ENCODE peak calls at places on chromosomes 7 and 10, in nine cellular contexts. S is left ventricle myocardium inferior, I is fibroblast of lung, W is ascending aorta, M is cardiac muscle cell, D is endodermal cell, J is heart left ventricle, E is tibial nerve, C is psoas muscle. Z is an unnamed sample.
A peak's percentile ranks its signal among the peaks of the same experiment; 100 is the strongest.

GRCh38 chr10:124504711-124505110 is 43.1 kb downstream of the LHPP start:
- DNase-seq in D (no peak), E (no peak), I (no peak), W (no peak), C (no peak), M (no peak), J (no peak), S (no peak), Z (no peak)

GRCh38 chr10:60732240-60733188 is 45.8 kb upstream of the CDK1 start:
- DNase-seq in J (no peak), C (no peak), D (peak; percentile 75), M (no peak), I (no peak), E (no peak), W (no peak), S (no peak), Z (peak; percentile 61)

GRCh38 chr10:68154211-68154497 is 44.9 kb downstream of the MYPN start:
- DNase-seq in S (peak; percentile 39), C (peak; percentile 56), D (peak; percentile 73), E (no peak), M (peak; percentile 68), W (no peak), J (peak; percentile 73), I (peak; percentile 78), Z (no peak)

GRCh38 chr7:110090113-110090820 is 1000.7 kb upstream of the LRRN3 start:
- DNase-seq in D (no peak), J (no peak), I (peak; percentile 12), C (no peak), M (peak; percentile 11), S (no peak), E (no peak), W (no peak), Z (peak; percentile 8)

GRCh38 chr10:71920540-71921318 is 43.5 kb upstream of the CHST3 start:
- DNase-seq in C (no peak), W (no peak), I (peak; percentile 31), S (no peak), E (no peak), J (no peak), M (peak; percentile 45), D (no peak), Z (peak; percentile 58)

GRCh38 chr7:16465469-16466086 is at the start of gene SOSTDC1:
- DNase-seq in M (no peak), J (no peak), E (no peak), W (no peak), S (no peak), C (no peak), I (peak; percentile 24), D (peak; percentile 54), Z (peak; percentile 29)

GRCh38 chr10:100683004-100683403 is 62.4 kb upstream of the PAX2 start:
- DNase-seq in J (no peak), M (no peak), S (no peak), D (no peak), E (no peak), I (no peak), C (no peak), W (no peak), Z (no peak)

GRCh38 chr10:49283491-49283890 is 15.5 kb upstream of the C10orf71 start:
- DNase-seq in C (no peak), I (no peak), W (no peak), M (no peak), J (no peak), E (no peak), D (peak; percentile 15), S (no peak), Z (no peak)

GRCh38 chr7:91894781-91895480 is 14.4 kb upstream of the MTERF1 start:
- DNase-seq in E (no peak), I (peak; percentile 79), M (peak; percentile 21), W (no peak), C (no peak), D (no peak), J (no peak), S (no peak), Z (no peak)

GRCh38 chr10:24622781-24623301 is 100.8 kb downstream of the ARHGAP21 start:
- DNase-seq in C (no peak), W (no peak), I (peak; percentile 50), S (no peak), M (peak; percentile 68), D (no peak), E (no peak), J (no peak), Z (no peak)

GRCh38 chr10:21753497-21754270 is 219.7 kb downstream of the MLLT10 start:
- DNase-seq in J (no peak), S (no peak), E (no peak), C (no peak), M (no peak), D (no peak), W (no peak), I (no peak), Z (no peak)

GRCh38 chr10:114565066-114565465 is 93.0 kb downstream of the ABLIM1 start:
- DNase-seq in W (no peak), C (no peak), S (no peak), E (no peak), M (no peak), J (no peak), D (no peak), I (peak; percentile 27), Z (no peak)

GRCh38 chr10:484441-484924 is 205.0 kb downstream of the DIP2C start:
- DNase-seq in W (no peak), D (peak; percentile 57), J (no peak), S (no peak), E (no peak), I (peak; percentile 62), M (peak; percentile 27), C (peak; percentile 40), Z (no peak)

GRCh38 chr10:1291178-1292090 is 235.2 kb downstream of the WDR37 start:
- DNase-seq in J (no peak), C (no peak), M (no peak), W (no peak), S (no peak), E (no peak), I (no peak), D (no peak), Z (no peak)

GRCh38 chr7:102916881-102917280 is 4.1 kb downstream of the LRRC17 start:
- DNase-seq in S (no peak), D (no peak), W (no peak), C (no peak), I (peak; percentile 82), E (no peak), J (no peak), M (no peak), Z (no peak)

GRCh38 chr7:102916426-102916825 is 3.6 kb downstream of the LRRC17 start:
- DNase-seq in E (no peak), I (peak; percentile 90), D (no peak), M (peak; percentile 70), S (no peak), J (no peak), C (no peak), W (no peak), Z (no peak)

GRCh38 chr7:102914585-102914984 is 1.8 kb downstream of the LRRC17 start:
- DNase-seq in J (peak; percentile 67), D (peak; percentile 67), E (peak; percentile 43), S (peak; percentile 70), I (peak; percentile 93), M (peak; percentile 95), C (peak; percentile 36), W (peak; percentile 31), Z (no peak)

GRCh38 chr7:102918865-102919264 is 6.1 kb downstream of the LRRC17 start:
- DNase-seq in W (no peak), D (no peak), E (no peak), C (no peak), I (peak; percentile 57), M (no peak), S (no peak), J (no peak), Z (no peak)

DNA sequence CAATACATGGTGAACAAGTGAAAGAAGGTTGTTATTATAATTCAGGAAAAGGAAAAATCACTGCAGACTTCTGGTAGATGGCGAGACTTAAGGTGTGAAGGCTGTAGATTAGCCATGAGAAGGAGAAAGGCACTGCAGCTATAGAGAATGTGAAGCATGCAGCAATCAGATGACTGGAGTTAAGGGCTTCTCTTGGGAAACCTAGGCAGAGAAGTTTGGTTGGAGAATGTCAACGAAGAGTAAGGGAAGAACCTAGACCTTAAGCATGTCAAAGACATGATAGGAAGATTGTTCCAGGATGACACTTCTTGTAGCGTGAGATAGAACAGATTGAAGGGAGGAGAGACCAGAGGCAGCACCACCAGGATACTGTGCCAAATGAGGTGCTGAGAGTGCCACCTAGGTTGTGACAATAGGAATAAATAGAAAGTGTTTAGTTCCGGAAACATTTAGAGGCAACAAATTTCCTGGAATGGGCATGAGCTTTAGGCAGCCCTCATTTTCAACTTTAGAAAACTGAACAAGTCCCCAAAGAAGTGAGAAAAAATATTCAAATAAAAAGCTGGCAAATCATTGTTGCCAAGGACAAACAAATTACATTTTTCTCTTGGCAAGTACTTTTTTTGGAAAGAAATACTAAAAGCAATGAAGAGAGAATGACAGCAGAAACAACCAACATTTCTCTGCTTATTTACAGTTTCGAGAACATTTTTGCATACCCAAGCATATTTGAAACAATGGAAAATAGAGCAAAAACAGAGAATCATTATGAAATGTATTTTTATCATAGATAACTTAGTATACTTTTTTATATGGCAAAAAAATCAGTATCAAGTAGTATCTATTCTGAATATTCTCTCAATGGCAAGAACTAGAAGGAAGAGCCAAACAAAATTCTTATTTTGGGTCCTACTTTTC is 4.9 kb downstream of the LRRC17 start:
- DNase-seq in W (no peak), C (no peak), S (no peak), I (no peak), D (no peak), M (peak; percentile 29), E (no peak), J (no peak), Z (no peak)
- H3K27ac ChIP-seq in W (peak overlapping the region; percentile 69), C (no peak overlapping the region), S (no peak overlapping the region), I (no peak overlapping the region), D (no peak overlapping the region), M (no peak overlapping the region), E (no peak overlapping the region), J (no peak overlapping the region), Z (no peak overlapping the region)

GRCh38 chr10:5805260-5805659 is 8.0 kb downstream of the GDI2 start:
- DNase-seq in C (no peak), M (no peak), I (no peak), D (no peak), W (no peak), S (no peak), E (no peak), J (no peak), Z (no peak)
- H3K4me1 ChIP-seq in C (peaks cover 39% of the 10 kb centered on the region), M (peaks cover 29% of the 10 kb centered on the region), I (no peaks in the 10 kb centered on the region), D (no peaks in the 10 kb centered on the region), W (peaks cover 17% of the 10 kb centered on the region), S (peaks cover 64% of the 10 kb centered on the region), E (peaks cover 29% of the 10 kb centered on the region), J (peaks cover 37% of the 10 kb centered on the region), Z (peaks cover 8% of the 10 kb centered on the region)

DNA sequence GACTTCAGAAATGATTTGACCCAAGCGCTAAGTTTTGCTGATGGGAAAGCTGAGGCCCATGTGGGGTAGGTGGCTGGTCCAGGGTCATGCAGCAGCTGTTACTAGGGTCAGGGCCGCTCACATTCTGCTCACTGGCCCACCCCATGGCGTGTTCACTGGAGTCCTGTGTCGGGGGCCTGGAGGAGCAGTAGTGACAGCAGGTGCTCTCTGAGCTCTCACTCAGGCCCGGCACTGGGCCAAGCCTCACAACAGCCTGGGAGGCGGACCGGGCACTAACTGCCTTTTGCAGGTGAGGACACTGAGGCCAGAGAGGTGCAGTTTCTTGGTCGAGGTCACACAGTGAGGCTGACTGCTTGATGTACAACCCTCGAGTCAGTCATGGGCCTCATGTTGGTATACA is 82.7 kb downstream of the GLRX3 start:
- DNase-seq in S (no peak), E (no peak), I (no peak), C (no peak), D (peak; percentile 31), W (no peak), M (no peak), J (no peak), Z (no peak)
- H3K4me3 ChIP-seq in S (no peak overlapping the region), E (no peak overlapping the region), I (no peak overlapping the region), C (no peak overlapping the region), D (no peak overlapping the region), W (no peak overlapping the region), M (no peak overlapping the region), J (no peak overlapping the region), Z (no peak overlapping the region)

GRCh38 chr7:134084488-134085144 is 42.5 kb upstream of the LRGUK start:
- DNase-seq in E (no peak), I (no peak), S (no peak), J (no peak), W (no peak), C (no peak), D (no peak), M (no peak), Z (no peak)
- H3K27ac ChIP-seq in E (no peak overlapping the region), I (no peak overlapping the region), S (no peak overlapping the region), J (no peak overlapping the region), W (no peak overlapping the region), C (no peak overlapping the region), D (no peak overlapping the region), M (no peak overlapping the region), Z (no peak overlapping the region)